ENCODE peak calls at places on chromosomes 1 and 21, in six cellular contexts. A, M, U, Z, G and B are unnamed samples.

GRCh38 chr1:62325696-62326095 is 6.5 kb upstream of the KANK4 start:
- DNase-seq in A (peak), M (peak), U (no peak), Z (no peak), G (peak), B (no peak)

GRCh38 chr1:31705080-31705866 is 1.5 kb upstream of the COL16A1 start:
- DNase-seq in A (peak), M (peak), U (no peak), Z (peak), G (no peak), B (peak)

GRCh38 chr1:53410691-53411090 is 48.5 kb upstream of the DMRTB1 start:
- DNase-seq in A (no peak), M (no peak), U (no peak), Z (no peak), G (no peak), B (no peak)

GRCh38 chr1:3215198-3216045 is 146.4 kb downstream of the PRDM16 start:
- DNase-seq in A (no peak), M (no peak), U (no peak), Z (no peak), G (no peak), B (no peak)

GRCh38 chr1:229341811-229342304 is 989 bp downstream of the CCSAP start:
- DNase-seq in A (peak), M (no peak), U (no peak), Z (no peak), G (no peak), B (no peak)

GRCh38 chr21:16708431-16708830 is 804.4 kb upstream of the CXADR start:
- DNase-seq in A (peak), M (no peak), U (no peak), Z (no peak), G (no peak), B (no peak)

GRCh38 chr1:44652445-44653106 is 21.7 kb downstream of the TMEM53 start:
- DNase-seq in A (peak), M (peak), U (peak), Z (peak), G (peak), B (peak)

GRCh38 chr1:25906644-25907300 is 553 bp upstream of the STMN1 start:
- DNase-seq in A (no peak), M (peak), U (no peak), Z (peak), G (no peak), B (peak)

GRCh38 chr1:23743287-23744052 is at the start of gene ELOA:
- DNase-seq in A (peak), M (peak), U (peak), Z (peak), G (peak), B (peak)

GRCh38 chr21:39610705-39611104 is 2.0 kb upstream of the B3GALT5 start:
- DNase-seq in A (no peak), M (no peak), U (no peak), Z (no peak), G (peak), B (peak)

GRCh38 chr1:59900640-59901039 is 25.9 kb downstream of the CYP2J2 start:
- DNase-seq in A (no peak), M (no peak), U (no peak), Z (no peak), G (no peak), B (peak)